ENCODE peak calls at places on chromosomes 12 and 14, in eight cellular contexts. N, L, G, K, J, F, D and X are unnamed samples.

GRCh38 chr12:104695453-104696148 is 238.9 kb downstream of the CHST11 start:
- DNase-seq in N (peak), L (peak), G (no peak), K (no peak), J (no peak), F (no peak), D (peak), X (no peak)

GRCh38 chr12:21774358-21775129 is at the start of gene KCNJ8:
- DNase-seq in N (peak), L (no peak), G (no peak), K (peak), J (peak), F (no peak), D (no peak), X (peak)

GRCh38 chr12:22437031-22437806 is 102.7 kb upstream of the ST8SIA1 start:
- DNase-seq in N (no peak), L (peak), G (no peak), K (peak), J (no peak), F (no peak), D (no peak), X (no peak)

GRCh38 chr12:122965851-122966742 is at the start of gene ABCB9:
- DNase-seq in N (peak), L (peak), G (peak), K (peak), J (peak), F (no peak), D (peak), X (peak)

GRCh38 chr14:99649219-99649618 is 4.3 kb downstream of the HHIPL1 start:
- DNase-seq in N (no peak), L (peak), G (no peak), K (no peak), J (no peak), F (no peak), D (no peak), X (no peak)

GRCh38 chr12:8823565-8824300 is 1.3 kb downstream of the A2ML1 start:
- DNase-seq in N (peak), L (no peak), G (no peak), K (peak), J (no peak), F (no peak), D (peak), X (no peak)

GRCh38 chr12:15701212-15701611 is 88.0 kb downstream of the EPS8 start:
- DNase-seq in N (no peak), L (peak), G (no peak), K (no peak), J (no peak), F (no peak), D (no peak), X (no peak)

GRCh38 chr12:41436076-41436475 is 248.0 kb downstream of the PDZRN4 start:
- DNase-seq in N (no peak), L (no peak), G (no peak), K (no peak), J (no peak), F (no peak), D (no peak), X (no peak)

GRCh38 chr14:74401504-74402241 is 24.3 kb downstream of the SYNDIG1L start:
- DNase-seq in N (peak), L (no peak), G (peak), K (peak), J (no peak), F (no peak), D (peak), X (no peak)

GRCh38 chr14:80150301-80150700 is 61.0 kb downstream of the DIO2 start:
- DNase-seq in N (peak), L (peak), G (no peak), K (no peak), J (no peak), F (no peak), D (no peak), X (no peak)

GRCh38 chr14:26905219-26905618 is 307.4 kb upstream of the NOVA1 start:
- DNase-seq in N (no peak), L (no peak), G (no peak), K (no peak), J (no peak), F (no peak), D (no peak), X (no peak)
- TF ChIP-seq CTCF in N (no peak), L (no peak), G (no peak), K (no peak), J (no peak), F (no peak), D (no peak), X (peak)

GRCh38 chr14:105145381-105146180 is 23.0 kb downstream of the JAG2 start:
- DNase-seq in N (no peak), L (no peak), G (no peak), K (no peak), J (no peak), F (no peak), D (no peak), X (no peak)

GRCh38 chr14:105144666-105145380 is 23.8 kb downstream of the JAG2 start:
- DNase-seq in N (no peak), L (no peak), G (no peak), K (peak), J (no peak), F (no peak), D (no peak), X (no peak)

GRCh38 chr14:105146976-105147700 is 21.4 kb downstream of the JAG2 start:
- DNase-seq in N (peak), L (no peak), G (no peak), K (peak), J (no peak), F (no peak), D (no peak), X (no peak)

GRCh38 chr14:105147701-105148603 is 20.6 kb downstream of the JAG2 start:
- DNase-seq in N (no peak), L (no peak), G (no peak), K (no peak), J (no peak), F (no peak), D (no peak), X (no peak)

GRCh38 chr14:105146181-105146975 is 22.2 kb downstream of the JAG2 start:
- DNase-seq in N (no peak), L (no peak), G (no peak), K (peak), J (no peak), F (no peak), D (no peak), X (no peak)
- TF ChIP-seq CTCF in N (no peak), L (no peak), G (no peak), K (no peak), J (no peak), F (no peak), D (no peak), X (no peak)

DNA sequence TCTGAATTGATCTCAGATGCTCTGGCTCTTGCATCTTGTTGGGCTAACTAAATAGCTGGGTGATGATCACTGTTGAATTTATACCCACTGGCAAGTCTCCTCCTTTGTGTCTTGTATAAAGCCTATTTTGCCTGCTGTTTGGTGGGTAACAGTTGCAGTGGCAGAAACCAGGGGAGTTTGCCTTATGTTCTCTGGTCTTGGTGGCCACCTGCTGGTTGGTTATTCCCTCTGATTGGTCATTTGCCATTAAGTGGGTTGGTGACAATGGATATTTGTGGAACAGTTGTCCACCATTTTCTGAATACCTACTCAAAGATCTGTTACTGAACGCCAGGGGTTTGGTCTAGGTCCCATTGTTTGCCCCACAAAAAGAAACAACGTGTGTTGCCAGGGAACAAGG is 52.1 kb downstream of the AVPR1A start:
- DNase-seq in N (no peak), L (no peak), G (no peak), K (no peak), J (no peak), F (no peak), D (no peak), X (no peak)
- TF ChIP-seq CTCF in N (no peak), L (peak), G (no peak), K (peak), J (no peak), F (peak), D (peak), X (peak)

GRCh38 chr12:100566887-100567637 is 6.4 kb upstream of the GAS2L3 start:
- DNase-seq in N (no peak), L (peak), G (no peak), K (no peak), J (no peak), F (no peak), D (peak), X (no peak)
- TF ChIP-seq CTCF in N (no peak), L (no peak), G (no peak), K (no peak), J (no peak), F (no peak), D (no peak), X (no peak)

DNA sequence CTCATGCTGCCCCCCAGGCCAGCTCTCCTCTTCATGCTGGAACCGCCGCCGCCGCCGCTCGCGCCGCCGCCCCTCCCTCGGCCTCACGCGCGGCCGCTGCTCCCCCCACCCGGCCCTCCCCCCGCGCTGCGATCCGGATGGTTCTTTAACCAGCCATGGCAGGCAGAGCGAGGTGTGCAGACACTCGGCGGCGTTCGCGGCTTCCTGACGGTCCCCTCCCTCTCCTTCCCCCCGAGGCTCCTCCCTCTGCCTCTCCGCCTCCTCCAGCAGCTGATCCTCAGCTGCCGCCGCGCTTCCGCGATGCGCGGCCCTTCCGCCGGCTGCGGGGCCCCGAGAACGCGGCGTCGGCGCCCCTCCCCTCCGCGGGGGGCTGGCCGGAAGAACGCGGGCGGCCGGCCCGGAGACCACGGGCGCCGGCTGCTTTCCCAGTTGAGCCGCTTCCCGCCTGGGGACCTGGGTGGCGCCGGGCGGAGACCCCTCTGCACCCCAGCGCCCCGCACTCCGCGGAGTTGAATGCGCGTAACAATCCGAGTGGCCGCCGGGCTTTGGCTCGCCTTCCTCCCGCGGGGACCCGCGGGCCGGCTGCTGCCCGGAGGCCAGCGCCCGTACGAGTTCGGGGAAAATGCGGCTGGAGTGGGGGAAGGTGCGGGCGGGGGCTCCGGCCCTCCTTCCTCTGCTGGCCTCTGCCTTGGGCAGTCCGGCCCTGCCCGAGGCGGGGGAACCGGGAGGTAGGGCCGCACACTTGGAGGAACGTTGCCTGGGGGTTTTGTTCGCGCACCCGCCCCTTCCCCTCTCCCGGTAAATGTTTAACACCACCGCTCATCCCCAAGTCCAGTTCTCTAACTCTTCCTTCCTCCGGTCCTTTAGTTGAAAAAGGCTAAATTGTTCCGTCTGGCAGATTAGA is at the start of gene DCAF5:
- DNase-seq in N (peak), L (peak), G (peak), K (peak), J (peak), F (no peak), D (peak), X (peak)
- TF ChIP-seq CTCF in N (no peak), L (no peak), G (no peak), K (no peak), J (no peak), F (no peak), D (no peak), X (no peak)

DNA sequence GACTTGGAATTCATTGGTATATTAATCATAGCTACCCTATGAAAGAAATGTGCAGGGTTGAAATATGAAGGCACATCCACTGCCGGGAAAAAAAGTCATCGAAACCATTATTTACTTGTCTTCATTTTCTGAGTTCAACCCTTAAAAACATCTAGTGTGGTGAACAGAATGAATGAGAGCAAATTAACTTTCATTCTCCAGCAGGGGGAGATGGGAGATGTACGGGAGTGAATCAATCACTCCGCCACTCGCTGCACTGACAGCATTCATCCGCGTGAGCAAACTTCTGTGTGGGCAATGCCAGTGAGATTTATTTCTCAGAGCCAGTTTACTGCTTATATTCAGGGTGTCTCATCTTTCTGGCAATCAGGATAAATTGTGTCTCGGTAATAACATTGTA is 463.5 kb upstream of the MIS18BP1 start:
- DNase-seq in N (no peak), L (no peak), G (no peak), K (peak), J (no peak), F (no peak), D (peak), X (no peak)
- TF ChIP-seq CTCF in N (no peak), L (peak), G (no peak), K (peak), J (no peak), F (peak), D (peak), X (peak)

GRCh38 chr14:91142214-91142668 is 28.4 kb downstream of the DGLUCY start:
- DNase-seq in N (no peak), L (no peak), G (no peak), K (no peak), J (no peak), F (no peak), D (peak), X (no peak)

GRCh38 chr14:91143862-91144261 is 30.0 kb downstream of the DGLUCY start:
- DNase-seq in N (peak), L (no peak), G (no peak), K (no peak), J (no peak), F (no peak), D (no peak), X (no peak)

GRCh38 chr14:91139776-91140175 is 25.9 kb downstream of the DGLUCY start:
- DNase-seq in N (no peak), L (no peak), G (no peak), K (no peak), J (no peak), F (no peak), D (no peak), X (no peak)

GRCh38 chr14:91138511-91139359 is 24.9 kb downstream of the DGLUCY start:
- DNase-seq in N (no peak), L (peak), G (no peak), K (peak), J (no peak), F (no peak), D (peak), X (no peak)

DNA sequence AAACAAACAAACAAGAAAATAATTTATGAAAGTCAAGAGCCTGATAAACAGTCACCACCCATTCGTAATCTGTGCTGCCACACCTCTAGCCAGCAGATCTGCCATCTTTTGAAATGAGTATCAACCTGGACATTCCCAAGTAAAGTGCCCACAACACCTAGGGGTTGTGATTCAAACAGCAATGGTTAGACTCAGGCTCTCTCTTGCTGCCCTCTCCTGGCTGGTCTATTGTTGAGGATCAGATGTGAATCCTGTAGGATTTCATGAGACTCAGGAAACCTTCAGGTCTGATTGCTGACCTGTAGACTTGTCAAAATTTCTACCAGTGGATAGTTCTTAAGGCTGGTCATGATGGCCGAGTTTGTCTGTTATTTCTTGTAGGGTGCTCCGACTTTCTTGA is 26.8 kb downstream of the DGLUCY start:
- DNase-seq in N (no peak), L (peak), G (no peak), K (peak), J (no peak), F (no peak), D (peak), X (no peak)
- TF ChIP-seq CTCF in N (no peak), L (peak), G (no peak), K (peak), J (peak), F (peak), D (peak), X (peak)

GRCh38 chr14:28707814-28708213 is 58.8 kb upstream of the FOXG1 start:
- DNase-seq in N (no peak), L (peak), G (no peak), K (no peak), J (no peak), F (no peak), D (no peak), X (no peak)

GRCh38 chr14:28704153-28704552 is 62.4 kb upstream of the FOXG1 start:
- DNase-seq in N (no peak), L (peak), G (no peak), K (no peak), J (no peak), F (no peak), D (no peak), X (no peak)

GRCh38 chr14:28709571-28710305 is 56.8 kb upstream of the FOXG1 start:
- DNase-seq in N (no peak), L (peak), G (no peak), K (no peak), J (no peak), F (no peak), D (no peak), X (no peak)
- TF ChIP-seq CTCF in N (no peak), L (no peak), G (no peak), K (no peak), J (no peak), F (no peak), D (no peak), X (no peak)

GRCh38 chr14:28609228-28609828 is 157.3 kb upstream of the FOXG1 start:
- DNase-seq in N (peak), L (peak), G (no peak), K (peak), J (no peak), F (peak), D (peak), X (no peak)
- TF ChIP-seq CTCF in N (no peak), L (peak), G (no peak), K (peak), J (no peak), F (peak), D (peak), X (peak)

DNA sequence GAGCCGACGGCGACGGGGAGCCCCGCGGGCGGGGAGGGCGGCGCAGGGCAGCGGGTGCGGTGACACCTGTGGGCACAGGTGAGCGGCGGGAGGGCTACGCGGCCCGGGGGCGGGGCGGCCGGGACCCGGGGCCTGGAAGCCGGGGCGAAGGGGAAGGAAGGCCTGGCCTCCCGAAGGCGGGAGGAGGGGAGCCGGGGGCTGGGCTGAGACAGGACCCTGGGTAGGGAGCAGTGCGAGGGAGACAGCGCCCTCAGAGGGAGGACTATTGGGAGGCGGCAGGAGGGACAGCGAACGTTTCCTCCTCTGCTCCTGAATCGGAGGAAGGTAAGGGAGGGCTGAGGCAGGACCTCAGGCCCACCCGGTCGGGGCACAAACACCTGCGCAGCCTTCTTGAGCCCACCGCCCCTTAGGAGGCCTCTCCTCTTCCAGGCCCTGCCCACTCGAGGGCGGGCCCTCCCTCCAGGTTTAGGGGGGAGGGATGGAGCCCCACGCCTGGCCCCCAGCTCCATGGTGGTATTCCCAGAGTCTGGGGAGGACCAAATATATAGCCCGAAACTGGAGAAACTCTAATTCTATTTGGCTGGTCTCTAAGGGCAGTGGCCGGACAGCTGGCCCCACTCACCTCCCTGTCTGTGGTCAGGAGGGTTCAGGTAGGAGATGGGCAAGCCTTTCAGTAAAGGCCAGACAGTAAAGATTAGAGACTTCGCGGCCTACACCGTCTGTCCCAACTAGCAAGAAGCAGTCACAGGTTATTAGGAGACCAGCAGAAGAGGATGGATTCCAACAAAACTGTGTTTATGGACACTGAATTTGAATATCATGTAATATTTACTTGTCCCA is 509 bp downstream of the PLEKHG6 start:
- DNase-seq in N (peak), L (no peak), G (no peak), K (peak), J (no peak), F (no peak), D (no peak), X (no peak)
- TF ChIP-seq CTCF in N (no peak), L (peak), G (no peak), K (peak), J (no peak), F (no peak), D (no peak), X (no peak)